ENCODE peak calls at places on chromosomes 13 and 19, in five cellular contexts. R, Q, V, H and L are unnamed samples.

GRCh38 chr19:50669319-50670101 is 20.3 kb downstream of the C19orf81 start:
- DNase-seq in R (peak), V (no peak), Q (no peak), H (no peak), L (no peak)

GRCh38 chr13:50993908-50994307 is 84.3 kb downstream of the RNASEH2B start:
- DNase-seq in Q (peak), H (no peak), V (no peak), R (no peak), L (no peak)

GRCh38 chr19:28264556-28264955 is 948.4 kb downstream of the UQCRFS1 start:
- DNase-seq in R (no peak), V (no peak), H (no peak), Q (no peak), L (no peak)

GRCh38 chr13:72125561-72125960 is 258.6 kb upstream of the DACH1 start:
- DNase-seq in H (no peak), V (no peak), R (no peak), Q (no peak), L (no peak)

GRCh38 chr19:13034636-13035035 is 39.4 kb downstream of the NFIX start:
- DNase-seq in R (no peak), H (no peak), Q (no peak), V (no peak), L (no peak)

GRCh38 chr19:17184381-17184841 is 30.7 kb upstream of the USE1 start:
- DNase-seq in V (peak), H (no peak), Q (no peak), R (no peak), L (no peak)

GRCh38 chr13:30362869-30363268 is 55.5 kb upstream of the KATNAL1 start:
- DNase-seq in V (no peak), Q (no peak), H (no peak), R (no peak), L (no peak)

GRCh38 chr19:41705393-41706174 is 2.8 kb upstream of the CEACAM5 start:
- DNase-seq in V (no peak), H (no peak), R (peak), Q (no peak), L (peak)

GRCh38 chr13:112852392-112852791 is 116.6 kb upstream of the MCF2L start:
- DNase-seq in Q (no peak), H (no peak), R (no peak), V (peak), L (no peak)

GRCh38 chr19:42396248-42396541 is 6.1 kb upstream of the CNFN start:
- DNase-seq in R (no peak), Q (no peak), H (no peak), V (no peak), L (no peak)

GRCh38 chr13:33953203-33953602 is 135.3 kb downstream of the RFC3 start:
- DNase-seq in H (no peak), V (no peak), Q (no peak), R (no peak), L (no peak)

GRCh38 chr19:55638864-55639359 is 1.9 kb upstream of the ZNF580 start:
- DNase-seq in R (no peak), Q (peak), H (no peak), V (no peak), L (peak)

GRCh38 chr19:1087813-1088418 is 7.3 kb downstream of the POLR2E start:
- DNase-seq in R (no peak), Q (peak), V (peak), H (peak), L (no peak)
- H3K27ac ChIP-seq in R (no peak), Q (peak), V (peak), H (peak), L (no peak)

DNA sequence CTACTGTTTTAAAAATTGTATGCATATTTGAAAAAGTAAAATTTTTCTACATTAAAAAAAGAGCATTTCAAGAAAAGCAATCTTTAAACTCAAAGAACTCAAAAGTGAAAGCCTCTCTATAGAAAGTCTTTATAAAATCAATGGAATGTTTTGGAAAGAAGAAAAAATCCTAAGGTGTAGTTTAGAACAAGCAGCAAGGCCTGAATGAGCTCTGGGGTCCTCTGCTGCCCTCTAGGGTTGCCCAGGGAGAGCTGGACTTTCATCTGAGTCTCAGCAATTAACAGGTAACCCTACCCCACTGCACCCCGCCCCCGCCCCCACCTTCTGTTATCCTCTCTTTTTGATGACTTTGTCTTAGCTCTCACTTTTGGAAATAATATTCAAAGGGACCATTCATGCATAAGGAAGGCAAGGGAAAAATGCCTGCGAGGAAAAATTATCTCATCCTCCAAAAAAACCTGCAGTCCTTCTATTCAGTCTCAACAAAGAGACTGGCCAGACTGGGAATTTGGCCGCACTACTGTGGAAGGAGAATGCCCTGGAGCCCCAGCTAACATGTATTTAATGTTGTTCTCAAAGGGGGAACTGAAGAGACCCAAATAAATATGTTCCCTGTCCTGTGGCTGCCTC is 24.1 kb downstream of the SLC25A30 start:
- DNase-seq in V (no peak), Q (no peak), H (no peak), R (peak), L (peak)
- TF ChIP-seq CTCF in V (no peak), Q (peak), H (peak), R (peak), L (peak)

GRCh38 chr19:15252398-15253018 is 20.3 kb upstream of the EPHX3 start:
- DNase-seq in Q (peak), H (no peak), R (no peak), V (no peak), L (peak)

GRCh38 chr19:15251749-15252397 is 19.6 kb upstream of the EPHX3 start:
- DNase-seq in Q (peak), V (no peak), R (peak), H (peak), L (peak)

GRCh38 chr19:15250635-15250993 is 18.4 kb upstream of the EPHX3 start:
- DNase-seq in Q (no peak), V (no peak), R (no peak), H (no peak), L (no peak)

GRCh38 chr19:15249912-15250634 is 17.8 kb upstream of the EPHX3 start:
- DNase-seq in Q (peak), H (no peak), V (no peak), R (peak), L (peak)

DNA sequence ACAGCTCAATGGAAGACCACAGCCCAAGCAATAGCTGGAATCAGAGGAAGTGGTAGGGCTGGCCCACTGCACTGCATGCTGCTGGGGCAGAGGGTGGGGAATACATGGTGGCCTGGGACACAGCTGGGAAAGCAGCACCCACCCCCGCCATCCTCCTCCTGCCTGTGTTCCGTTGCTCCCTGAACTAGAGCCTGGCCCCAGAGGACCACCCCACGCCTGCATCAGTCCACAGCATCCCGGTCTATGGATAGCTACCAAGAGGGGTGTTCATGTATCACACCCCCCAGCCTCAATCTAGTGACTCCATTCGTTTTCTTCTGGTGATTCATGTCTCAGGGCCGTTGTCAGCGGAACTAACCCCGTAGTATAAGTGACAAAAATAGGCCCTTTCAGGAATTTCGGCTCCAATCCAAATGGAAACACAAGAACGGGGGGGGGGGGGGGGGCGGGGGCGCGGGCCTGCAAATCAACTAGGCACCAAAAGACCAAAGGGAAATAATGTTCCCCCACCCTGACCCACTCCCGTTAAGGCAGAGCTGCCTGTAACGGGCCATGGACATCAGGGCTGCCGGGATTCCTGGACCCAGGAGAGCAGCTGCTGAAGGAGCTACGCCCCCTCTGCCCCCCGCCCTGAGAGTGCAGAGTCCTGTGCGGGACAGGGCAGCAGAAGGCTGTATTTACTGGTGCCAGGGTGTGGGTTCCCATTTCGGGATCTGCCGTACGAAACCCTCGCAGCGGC is 18.9 kb upstream of the EPHX3 start:
- DNase-seq in R (no peak), Q (peak), H (no peak), V (no peak), L (peak)
- H3K4me3 ChIP-seq in R (no peak), Q (peak), H (peak), V (no peak), L (peak)

DNA sequence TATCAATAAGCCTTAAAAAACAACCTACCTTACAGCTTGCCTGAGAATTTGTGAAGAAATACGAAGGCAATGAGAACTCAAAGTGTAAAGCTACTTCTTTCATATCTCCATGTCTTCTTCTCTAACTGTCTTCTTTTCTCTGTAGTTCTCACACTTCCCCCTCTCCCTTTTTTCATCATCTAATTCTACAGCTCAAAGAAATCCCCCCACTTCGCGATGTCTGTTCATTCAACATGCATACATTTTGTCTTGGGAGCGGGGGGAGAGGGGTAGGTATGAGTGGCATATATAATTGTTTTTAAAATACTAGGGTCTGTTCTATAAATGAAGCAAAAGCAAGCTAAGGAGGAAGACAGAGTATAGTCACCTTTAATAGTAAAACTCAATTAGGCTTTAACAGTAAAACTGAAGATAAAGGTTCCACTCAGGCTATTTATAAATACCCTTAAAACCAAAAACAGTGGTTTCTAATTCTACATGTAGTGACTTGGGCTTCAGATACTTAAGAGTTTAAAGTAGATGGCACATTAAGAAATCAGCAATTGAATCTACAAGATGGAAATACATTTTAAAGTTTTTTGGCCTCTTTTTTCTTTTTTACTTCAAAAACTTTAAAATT is 106.9 kb downstream of the KLF12 start:
- DNase-seq in V (no peak), R (no peak), H (no peak), Q (no peak), L (no peak)
- H3K27ac ChIP-seq in V (peak), R (no peak), H (no peak), Q (no peak), L (no peak)

GRCh38 chr13:93227906-93228801 is 1.5 kb downstream of the GPC6 start:
- DNase-seq in R (no peak), Q (peak), V (no peak), H (no peak), L (peak)
- TF ChIP-seq CTCF in R (no peak), Q (peak), V (peak), H (peak), L (peak)

DNA sequence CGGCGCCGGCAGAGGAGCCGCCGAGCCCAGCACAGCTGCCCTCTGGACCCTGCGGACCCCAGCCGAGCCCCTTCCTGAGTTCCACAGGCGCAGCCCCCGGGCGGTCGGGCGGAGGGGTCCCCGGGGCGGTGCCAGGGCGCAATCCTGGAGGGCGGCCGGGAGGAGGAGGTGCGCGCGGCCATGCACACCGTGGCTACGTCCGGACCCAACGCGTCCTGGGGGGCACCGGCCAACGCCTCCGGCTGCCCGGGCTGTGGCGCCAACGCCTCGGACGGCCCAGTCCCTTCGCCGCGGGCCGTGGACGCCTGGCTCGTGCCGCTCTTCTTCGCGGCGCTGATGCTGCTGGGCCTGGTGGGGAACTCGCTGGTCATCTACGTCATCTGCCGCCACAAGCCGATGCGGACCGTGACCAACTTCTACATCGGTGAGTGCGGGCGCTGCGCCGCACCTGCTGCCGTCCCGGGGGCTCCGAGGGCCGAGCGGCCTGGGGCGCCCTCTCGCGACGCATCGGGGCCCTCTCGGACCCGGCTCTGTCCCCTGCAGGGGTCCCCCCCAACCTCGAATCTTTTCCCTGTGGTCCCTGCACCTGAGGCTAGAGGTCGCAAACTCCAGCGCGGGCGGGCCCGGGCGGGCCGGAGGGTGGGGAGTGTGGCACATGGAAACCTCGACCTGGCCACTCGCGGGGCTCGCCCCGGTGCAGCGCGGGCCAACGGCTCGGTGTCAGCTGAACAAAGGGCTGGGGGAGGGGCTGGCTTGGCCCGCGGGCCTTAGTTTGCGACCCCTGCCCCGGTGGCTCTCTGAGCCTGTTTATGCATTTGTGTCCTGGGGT is at the start of gene KISS1R:
- DNase-seq in V (peak), H (no peak), Q (no peak), R (no peak), L (no peak)
- H3K4me3 ChIP-seq in V (peak), H (peak), Q (peak), R (no peak), L (peak)